ENCODE peak calls at places on chromosomes 3 and 15, in nine cellular contexts. One of them, this sample, is unnamed.

GRCh38 chr3:191762323-191762960 is 301.5 kb downstream of the PYDC2 start:
- DNase-seq in esophagus muscularis mucosa: no peak
- DNase-seq in body of pancreas: no peak
- DNase-seq in ovary: no peak
- DNase-seq in A549: no peak
- DNase-seq in HCT116: no peak
- DNase-seq in breast epithelium: no peak
- DNase-seq in heart left ventricle: no peak
- DNase-seq in transverse colon: no peak
- DNase-seq in this sample: no peak

GRCh38 chr3:188280627-188281026 is 126.7 kb downstream of the LPP start:
- DNase-seq in ovary: no peak
- DNase-seq in breast epithelium: no peak
- DNase-seq in heart left ventricle: no peak
- DNase-seq in HCT116: no peak
- DNase-seq in esophagus muscularis mucosa: no peak
- DNase-seq in transverse colon: no peak
- DNase-seq in A549: no peak
- DNase-seq in body of pancreas: no peak
- DNase-seq in this sample: no peak

GRCh38 chr15:65805019-65805738 is 13.1 kb upstream of the DENND4A start:
- DNase-seq in transverse colon: no peak
- DNase-seq in breast epithelium: no peak
- DNase-seq in esophagus muscularis mucosa: no peak
- DNase-seq in A549: no peak
- DNase-seq in heart left ventricle: no peak
- DNase-seq in ovary: no peak
- DNase-seq in body of pancreas: peak; percentile 64
- DNase-seq in HCT116: no peak
- DNase-seq in this sample: no peak

GRCh38 chr3:63975705-63976104 is 47.6 kb downstream of the PSMD6 start:
- DNase-seq in transverse colon: no peak
- DNase-seq in body of pancreas: peak; percentile 81
- DNase-seq in A549: no peak
- DNase-seq in heart left ventricle: peak; percentile 52
- DNase-seq in ovary: peak; percentile 29
- DNase-seq in HCT116: no peak
- DNase-seq in esophagus muscularis mucosa: no peak
- DNase-seq in breast epithelium: no peak
- DNase-seq in this sample: no peak

GRCh38 chr3:177106594-177106993 is 90.7 kb downstream of the TBL1XR1 start:
- DNase-seq in A549: no peak
- DNase-seq in heart left ventricle: no peak
- DNase-seq in HCT116: no peak
- DNase-seq in transverse colon: no peak
- DNase-seq in ovary: no peak
- DNase-seq in body of pancreas: no peak
- DNase-seq in esophagus muscularis mucosa: no peak
- DNase-seq in breast epithelium: no peak
- DNase-seq in this sample: no peak

GRCh38 chr15:78685925-78686324 is 44.9 kb upstream of the CHRNB4 start:
- DNase-seq in heart left ventricle: no peak
- DNase-seq in body of pancreas: no peak
- DNase-seq in transverse colon: no peak
- DNase-seq in HCT116: no peak
- DNase-seq in esophagus muscularis mucosa: no peak
- DNase-seq in breast epithelium: no peak
- DNase-seq in ovary: no peak
- DNase-seq in A549: no peak
- DNase-seq in this sample: no peak

GRCh38 chr3:64084640-64085039 is 61.3 kb upstream of the PSMD6 start:
- DNase-seq in transverse colon: no peak
- DNase-seq in esophagus muscularis mucosa: no peak
- DNase-seq in body of pancreas: no peak
- DNase-seq in heart left ventricle: no peak
- DNase-seq in A549: peak; percentile 76
- DNase-seq in HCT116: peak; percentile 26
- DNase-seq in breast epithelium: no peak
- DNase-seq in ovary: no peak
- DNase-seq in this sample: no peak

GRCh38 chr3:66413151-66413751 is 87.6 kb downstream of the LRIG1 start:
- DNase-seq in transverse colon: no peak
- DNase-seq in esophagus muscularis mucosa: no peak
- DNase-seq in A549: no peak
- DNase-seq in heart left ventricle: no peak
- DNase-seq in breast epithelium: no peak
- DNase-seq in ovary: no peak
- DNase-seq in body of pancreas: no peak
- DNase-seq in HCT116: no peak
- DNase-seq in this sample: no peak

GRCh38 chr3:133525435-133525834 is 48.1 kb upstream of the CDV3 start:
- DNase-seq in ovary: no peak
- DNase-seq in breast epithelium: no peak
- DNase-seq in transverse colon: no peak
- DNase-seq in A549: no peak
- DNase-seq in body of pancreas: no peak
- DNase-seq in HCT116: no peak
- DNase-seq in esophagus muscularis mucosa: no peak
- DNase-seq in heart left ventricle: no peak
- DNase-seq in this sample: no peak

GRCh38 chr15:99197861-99198260 is 51.5 kb downstream of the TTC23 start:
- DNase-seq in breast epithelium: no peak
- DNase-seq in esophagus muscularis mucosa: no peak
- DNase-seq in transverse colon: no peak
- DNase-seq in A549: no peak
- DNase-seq in body of pancreas: no peak
- DNase-seq in heart left ventricle: no peak
- DNase-seq in HCT116: no peak
- DNase-seq in ovary: no peak
- DNase-seq in this sample: no peak

GRCh38 chr15:44663410-44664272 is at the start of gene SPG11:
- DNase-seq in breast epithelium: peak; percentile 96
- DNase-seq in transverse colon: peak; percentile 99
- DNase-seq in heart left ventricle: peak; percentile 98
- DNase-seq in A549: peak; percentile 77
- DNase-seq in HCT116: peak; percentile 94
- DNase-seq in esophagus muscularis mucosa: peak; percentile 99
- DNase-seq in ovary: peak; percentile 96
- DNase-seq in body of pancreas: peak; percentile 99
- DNase-seq in this sample: peak; percentile 96
- TF ChIP-seq CTCF in breast epithelium: peak; percentile 94
- TF ChIP-seq CTCF in transverse colon: peak; percentile 99
- TF ChIP-seq CTCF in heart left ventricle: peak; percentile 97
- TF ChIP-seq CTCF in A549: peak; percentile 64
- TF ChIP-seq CTCF in HCT116: peak; percentile 90
- TF ChIP-seq CTCF in esophagus muscularis mucosa: peak; percentile 99
- TF ChIP-seq CTCF in ovary: peak; percentile 86
- TF ChIP-seq CTCF in body of pancreas: peak; percentile 84
- TF ChIP-seq CTCF in this sample: peak; percentile 92

GRCh38 chr15:90205886-90206285 is 4.8 kb downstream of the SEMA4B start:
- DNase-seq in body of pancreas: peak; percentile 22
- DNase-seq in HCT116: no peak
- DNase-seq in transverse colon: no peak
- DNase-seq in esophagus muscularis mucosa: no peak
- DNase-seq in breast epithelium: no peak
- DNase-seq in heart left ventricle: no peak
- DNase-seq in ovary: no peak
- DNase-seq in A549: no peak
- DNase-seq in this sample: no peak

GRCh38 chr15:90208372-90208771 is 7.2 kb downstream of the SEMA4B start:
- DNase-seq in breast epithelium: no peak
- DNase-seq in transverse colon: no peak
- DNase-seq in A549: no peak
- DNase-seq in ovary: no peak
- DNase-seq in body of pancreas: no peak
- DNase-seq in esophagus muscularis mucosa: no peak
- DNase-seq in heart left ventricle: no peak
- DNase-seq in HCT116: no peak
- DNase-seq in this sample: no peak

GRCh38 chr15:90209591-90209990 is 8.5 kb downstream of the SEMA4B start:
- DNase-seq in esophagus muscularis mucosa: no peak
- DNase-seq in body of pancreas: no peak
- DNase-seq in heart left ventricle: no peak
- DNase-seq in A549: no peak
- DNase-seq in breast epithelium: no peak
- DNase-seq in transverse colon: no peak
- DNase-seq in HCT116: no peak
- DNase-seq in ovary: no peak
- DNase-seq in this sample: no peak

GRCh38 chr15:90205050-90205848 is 4.1 kb downstream of the SEMA4B start:
- DNase-seq in breast epithelium: no peak
- DNase-seq in heart left ventricle: no peak
- DNase-seq in transverse colon: no peak
- DNase-seq in ovary: no peak
- DNase-seq in esophagus muscularis mucosa: no peak
- DNase-seq in body of pancreas: no peak
- DNase-seq in A549: no peak
- DNase-seq in HCT116: no peak
- DNase-seq in this sample: no peak

DNA sequence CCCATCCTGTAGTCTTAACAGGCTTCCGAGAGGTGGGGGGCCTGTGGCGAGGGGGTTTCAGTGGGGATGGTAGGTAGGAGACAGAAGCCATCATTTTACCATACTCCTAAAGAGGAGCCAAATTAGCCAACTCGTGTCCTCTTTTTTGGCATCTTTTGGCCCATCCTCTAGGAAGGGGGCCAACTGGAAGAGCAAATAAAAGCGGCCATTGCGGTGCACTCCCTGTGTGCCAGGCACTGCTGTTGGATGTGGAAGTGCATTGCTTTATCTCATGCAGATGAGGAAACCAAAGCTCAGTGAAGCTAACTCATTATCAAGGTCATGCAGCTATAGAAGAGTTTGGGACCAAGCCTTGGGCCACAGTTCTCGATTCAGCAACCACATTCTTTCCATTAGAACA is 6.1 kb downstream of the SEMA4B start:
- DNase-seq in HCT116: no peak
- DNase-seq in breast epithelium: no peak
- DNase-seq in body of pancreas: no peak
- DNase-seq in ovary: no peak
- DNase-seq in transverse colon: no peak
- DNase-seq in heart left ventricle: no peak
- DNase-seq in esophagus muscularis mucosa: no peak
- DNase-seq in A549: no peak
- DNase-seq in this sample: no peak
- H3K4me1 ChIP-seq in HCT116: peaks cover 34% of the 10 kb centered on the region
- H3K4me1 ChIP-seq in breast epithelium: peaks cover 3% of the 10 kb centered on the region
- H3K4me1 ChIP-seq in body of pancreas: peaks cover 64% of the 10 kb centered on the region
- H3K4me1 ChIP-seq in ovary: peaks cover 7% of the 10 kb centered on the region
- H3K4me1 ChIP-seq in transverse colon: peaks cover 30% of the 10 kb centered on the region
- H3K4me1 ChIP-seq in heart left ventricle: peaks cover 59% of the 10 kb centered on the region
- H3K4me1 ChIP-seq in esophagus muscularis mucosa: peaks cover 77% of the 10 kb centered on the region
- H3K4me1 ChIP-seq in A549: peaks cover 48% of the 10 kb centered on the region
- H3K4me1 ChIP-seq in this sample: no peaks in the 10 kb centered on the region

GRCh38 chr3:158748237-158748828 is 16.1 kb upstream of the RARRES1 start:
- DNase-seq in ovary: no peak
- DNase-seq in A549: no peak
- DNase-seq in heart left ventricle: no peak
- DNase-seq in esophagus muscularis mucosa: no peak
- DNase-seq in body of pancreas: peak; percentile 22
- DNase-seq in transverse colon: peak; percentile 49
- DNase-seq in HCT116: no peak
- DNase-seq in breast epithelium: no peak
- DNase-seq in this sample: peak; percentile 60
- TF ChIP-seq POLR2A in ovary: no peak
- TF ChIP-seq POLR2A in A549: no peak
- TF ChIP-seq POLR2A in heart left ventricle: no peak
- TF ChIP-seq POLR2A in esophagus muscularis mucosa: no peak
- TF ChIP-seq POLR2A in body of pancreas: no peak
- TF ChIP-seq POLR2A in transverse colon: no peak
- TF ChIP-seq POLR2A in HCT116: no peak
- TF ChIP-seq POLR2A in breast epithelium: no peak
- TF ChIP-seq POLR2A in this sample: no peak

GRCh38 chr3:30294241-30294667 is 312.1 kb upstream of the TGFBR2 start:
- DNase-seq in esophagus muscularis mucosa: no peak
- DNase-seq in HCT116: no peak
- DNase-seq in body of pancreas: no peak
- DNase-seq in transverse colon: no peak
- DNase-seq in A549: no peak
- DNase-seq in breast epithelium: no peak
- DNase-seq in ovary: no peak
- DNase-seq in heart left ventricle: no peak
- DNase-seq in this sample: no peak
- TF ChIP-seq CTCF in esophagus muscularis mucosa: no peak
- TF ChIP-seq CTCF in HCT116: no peak
- TF ChIP-seq CTCF in body of pancreas: no peak
- TF ChIP-seq CTCF in transverse colon: no peak
- TF ChIP-seq CTCF in A549: no peak
- TF ChIP-seq CTCF in breast epithelium: no peak
- TF ChIP-seq CTCF in ovary: no peak
- TF ChIP-seq CTCF in heart left ventricle: no peak
- TF ChIP-seq CTCF in this sample: no peak

DNA sequence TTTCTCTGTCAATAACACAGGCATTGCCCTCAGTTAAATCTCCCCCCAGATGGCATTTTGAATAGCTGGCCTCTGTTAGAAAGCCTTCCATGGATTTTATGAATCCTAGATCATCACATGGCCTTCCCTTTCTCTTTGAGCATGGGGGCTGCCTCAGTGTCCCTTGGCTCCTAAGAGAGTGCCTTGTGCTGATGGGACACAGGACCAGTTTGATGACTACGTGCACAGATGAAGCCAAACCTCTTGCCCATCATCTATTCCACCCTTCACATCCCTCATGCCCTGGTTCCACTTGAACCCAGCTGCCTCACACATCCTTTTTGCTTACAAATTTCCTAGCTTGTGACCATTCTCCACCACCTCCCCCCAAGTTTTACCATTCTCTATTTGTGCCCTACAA is 12.9 kb downstream of the TGFBR2 start:
- DNase-seq in transverse colon: no peak
- DNase-seq in esophagus muscularis mucosa: no peak
- DNase-seq in ovary: no peak
- DNase-seq in heart left ventricle: no peak
- DNase-seq in HCT116: no peak
- DNase-seq in body of pancreas: no peak
- DNase-seq in breast epithelium: no peak
- DNase-seq in A549: no peak
- DNase-seq in this sample: no peak
- H3K4me1 ChIP-seq in transverse colon: peaks cover 45% of the 10 kb centered on the region
- H3K4me1 ChIP-seq in esophagus muscularis mucosa: peaks cover 99% of the 10 kb centered on the region
- H3K4me1 ChIP-seq in ovary: peaks cover 2% of the 10 kb centered on the region
- H3K4me1 ChIP-seq in heart left ventricle: peaks cover 100% of the 10 kb centered on the region
- H3K4me1 ChIP-seq in HCT116: peaks cover 98% of the 10 kb centered on the region
- H3K4me1 ChIP-seq in body of pancreas: peaks cover 39% of the 10 kb centered on the region
- H3K4me1 ChIP-seq in breast epithelium: no peaks in the 10 kb centered on the region
- H3K4me1 ChIP-seq in A549: peaks cover 88% of the 10 kb centered on the region
- H3K4me1 ChIP-seq in this sample: no peaks in the 10 kb centered on the region

GRCh38 chr3:49553690-49554634 is at the start of gene BSN:
- DNase-seq in breast epithelium: peak; percentile 66
- DNase-seq in A549: peak; percentile 82
- DNase-seq in ovary: peak; percentile 93
- DNase-seq in HCT116: peak; percentile 57
- DNase-seq in esophagus muscularis mucosa: peak; percentile 94
- DNase-seq in transverse colon: peak; percentile 85
- DNase-seq in heart left ventricle: peak; percentile 93
- DNase-seq in body of pancreas: peak; percentile 94
- DNase-seq in this sample: peak; percentile 91
- TF ChIP-seq POLR2A in breast epithelium: no peak
- TF ChIP-seq POLR2A in A549: peak; percentile 32
- TF ChIP-seq POLR2A in ovary: peak; percentile 40
- TF ChIP-seq POLR2A in HCT116: no peak
- TF ChIP-seq POLR2A in esophagus muscularis mucosa: no peak
- TF ChIP-seq POLR2A in transverse colon: no peak
- TF ChIP-seq POLR2A in heart left ventricle: peak; percentile 54
- TF ChIP-seq POLR2A in body of pancreas: peak; percentile 35
- TF ChIP-seq POLR2A in this sample: no peak

GRCh38 chr15:100869151-100869999 is 10.3 kb upstream of the ALDH1A3 start:
- DNase-seq in A549: no peak
- DNase-seq in breast epithelium: no peak
- DNase-seq in ovary: no peak
- DNase-seq in transverse colon: no peak
- DNase-seq in esophagus muscularis mucosa: no peak
- DNase-seq in body of pancreas: no peak
- DNase-seq in heart left ventricle: no peak
- DNase-seq in HCT116: peak; percentile 27
- DNase-seq in this sample: no peak
- TF ChIP-seq CTCF in A549: peak; percentile 28
- TF ChIP-seq CTCF in breast epithelium: no peak
- TF ChIP-seq CTCF in ovary: no peak
- TF ChIP-seq CTCF in transverse colon: peak; percentile 14
- TF ChIP-seq CTCF in esophagus muscularis mucosa: no peak
- TF ChIP-seq CTCF in body of pancreas: no peak
- TF ChIP-seq CTCF in heart left ventricle: no peak
- TF ChIP-seq CTCF in HCT116: peak; percentile 78
- TF ChIP-seq CTCF in this sample: no peak